ENCODE peak calls at places on chromosomes 12 and 14, in ten cellular contexts. M is fibroblast of lung, Y is lower lobe of right lung, V is uterus, R is A549, G is cardiac fibroblast, P is MM.1S, N is cardiac muscle cell, O is endothelial cell, L is tibial artery. F is an unnamed sample.

GRCh38 chr14:89221109-89221508 is 195.9 kb downstream of the FOXN3 start:
- DNase-seq in M (peak; percentile 84), Y (no peak), V (no peak), R (no peak), G (peak; percentile 86), P (no peak), N (no peak), O (no peak), L (no peak), F (no peak)

GRCh38 chr14:37622231-37622923 is 26.9 kb downstream of the TTC6 start:
- DNase-seq in M (peak; percentile 63), Y (no peak), V (no peak), R (no peak), G (peak; percentile 15), P (no peak), N (peak; percentile 38), O (peak; percentile 54), L (no peak), F (no peak)

GRCh38 chr12:203462-204260 is 10.3 kb downstream of the SLC6A12 start:
- DNase-seq in M (no peak), Y (no peak), V (peak; percentile 31), R (peak; percentile 53), G (peak; percentile 17), P (no peak), N (peak; percentile 75), O (peak; percentile 63), L (no peak), F (no peak)

GRCh38 chr12:85322715-85323114 is 42.7 kb downstream of the ALX1 start:
- DNase-seq in M (peak; percentile 6), Y (no peak), V (no peak), R (no peak), G (no peak), P (no peak), N (peak; percentile 19), O (no peak), L (no peak), F (peak; percentile 15)

GRCh38 chr12:74021937-74022336 is 515.7 kb upstream of the ATXN7L3B start:
- DNase-seq in M (peak; percentile 51), Y (peak; percentile 48), V (no peak), R (peak; percentile 22), G (peak; percentile 27), P (peak; percentile 65), N (peak; percentile 76), O (peak; percentile 71), L (no peak), F (peak; percentile 22)

GRCh38 chr14:101772770-101773169 is 11.3 kb downstream of the PPP2R5C start:
- DNase-seq in M (no peak), Y (no peak), V (no peak), R (no peak), G (no peak), P (no peak), N (no peak), O (no peak), L (no peak), F (no peak)

GRCh38 chr14:106518054-106518943 is 991.9 kb downstream of the TMEM121 start:
- DNase-seq in M (no peak), Y (peak; percentile 72), V (peak; percentile 21), R (no peak), G (no peak), P (peak; percentile 62), N (no peak), O (no peak), L (no peak), F (peak; percentile 41)

GRCh38 chr12:80268924-80269749 is 169.8 kb downstream of the OTOGL start:
- DNase-seq in M (peak; percentile 92), Y (no peak), V (no peak), R (peak; percentile 7), G (peak; percentile 39), P (no peak), N (no peak), O (no peak), L (no peak), F (no peak)

GRCh38 chr14:50354527-50354926 is 42.2 kb downstream of the CDKL1 start:
- DNase-seq in M (no peak), Y (no peak), V (no peak), R (no peak), G (peak; percentile 23), P (no peak), N (no peak), O (no peak), L (no peak), F (no peak)

GRCh38 chr12:92570056-92570753 is 132.6 kb upstream of the PLEKHG7 start:
- DNase-seq in M (peak; percentile 70), Y (no peak), V (peak; percentile 41), R (peak; percentile 57), G (peak; percentile 89), P (peak; percentile 87), N (peak; percentile 89), O (peak; percentile 63), L (peak; percentile 60), F (peak; percentile 45)

GRCh38 chr12:100229876-100230275 is 29.3 kb downstream of the ACTR6 start:
- DNase-seq in M (no peak), Y (no peak), V (no peak), R (no peak), G (no peak), P (no peak), N (no peak), O (no peak), L (no peak), F (no peak)

GRCh38 chr14:65949711-65950516 is 536.3 kb upstream of the CCDC196 start:
- DNase-seq in M (peak; percentile 58), Y (peak; percentile 64), V (peak; percentile 23), R (no peak), G (peak; percentile 27), P (no peak), N (peak; percentile 84), O (no peak), L (no peak), F (peak; percentile 24)

DNA sequence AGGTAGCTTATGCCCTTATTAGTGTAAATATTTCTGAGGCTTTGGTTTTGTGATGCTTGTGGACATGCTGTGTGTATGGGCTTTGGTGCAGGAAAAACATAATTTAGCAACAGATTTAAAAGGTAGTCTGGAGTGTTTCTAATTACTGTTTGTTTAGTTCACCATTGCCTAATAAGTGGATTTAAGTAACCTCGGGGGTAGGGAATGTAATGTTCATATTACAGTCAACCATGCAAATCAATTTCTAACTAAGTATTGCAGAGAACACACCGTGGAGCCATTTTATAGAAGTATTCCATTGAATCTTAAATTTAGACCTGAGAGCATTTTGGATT is 53.5 kb downstream of the ANO6 start:
- DNase-seq in M (no peak), Y (no peak), V (no peak), R (no peak), G (no peak), P (no peak), N (no peak), O (no peak), L (no peak), F (no peak)
- TF ChIP-seq CTCF in M (no peak), Y (no peak), V (no peak), R (no peak), G (no peak), P (no peak), N (no peak), O (no peak), L (no peak), F (no peak)

GRCh38 chr14:103679351-103679750 is 35.9 kb downstream of the XRCC3 start:
- DNase-seq in M (no peak), Y (peak; percentile 75), V (no peak), R (peak; percentile 38), G (peak; percentile 36), P (no peak), N (peak; percentile 16), O (peak; percentile 37), L (peak; percentile 47), F (peak; percentile 82)
- TF ChIP-seq CTCF in M (peak; percentile 53), Y (peak; percentile 52), V (peak; percentile 19), R (peak; percentile 52), G (peak; percentile 35), P (peak; percentile 12), N (peak; percentile 45), O (no peak), L (peak; percentile 10), F (peak; percentile 46)

DNA sequence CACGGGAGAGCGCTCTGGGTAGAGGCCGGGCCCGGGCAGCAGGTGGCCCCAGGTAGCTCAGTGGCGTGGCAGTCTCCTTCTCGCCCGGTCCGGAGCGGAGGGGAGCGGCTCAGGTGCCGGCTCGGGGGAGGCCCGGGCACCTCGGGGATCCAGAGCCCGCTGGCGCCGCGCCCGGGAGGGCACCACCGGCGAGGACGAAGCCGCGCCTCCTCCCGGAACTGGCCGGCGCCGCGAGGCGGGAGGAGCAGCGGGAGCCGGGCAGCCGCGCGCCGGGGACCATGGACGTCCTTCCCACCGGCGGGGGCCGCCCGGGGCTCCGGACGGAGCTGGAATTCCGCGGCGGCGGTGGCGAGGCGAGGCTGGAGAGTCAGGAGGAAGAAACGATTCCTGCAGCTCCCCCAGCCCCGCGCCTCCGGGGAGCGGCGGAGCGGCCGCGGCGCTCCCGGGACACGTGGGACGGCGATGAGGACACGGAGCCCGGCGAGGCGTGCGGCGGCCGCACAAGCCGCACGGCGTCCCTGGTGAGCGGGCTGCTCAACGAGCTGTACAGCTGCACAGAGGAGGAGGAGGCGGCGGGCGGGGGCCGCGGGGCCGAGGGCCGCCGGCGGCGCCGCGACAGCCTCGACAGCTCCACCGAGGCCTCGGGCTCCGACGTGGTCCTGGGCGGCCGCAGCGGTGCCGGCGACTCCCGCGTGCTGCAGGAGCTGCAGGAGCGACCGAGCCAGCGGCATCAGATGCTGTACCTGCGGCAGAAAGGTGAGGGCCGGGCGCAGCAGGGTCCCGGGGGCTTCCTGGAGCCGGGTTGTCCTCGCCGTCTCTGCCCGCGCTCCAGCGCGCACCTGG is 21.5 kb upstream of the GNS start:
- DNase-seq in M (peak; percentile 4), Y (peak; percentile 84), V (peak; percentile 27), R (peak; percentile 44), G (no peak), P (peak; percentile 61), N (peak; percentile 52), O (peak; percentile 46), L (no peak), F (peak; percentile 68)
- TF ChIP-seq CTCF in M (no peak), Y (no peak), V (no peak), R (no peak), G (no peak), P (peak; percentile 20), N (no peak), O (no peak), L (no peak), F (peak; percentile 4)

GRCh38 chr12:124464062-124464461 is 103.3 kb downstream of the NCOR2 start:
- DNase-seq in M (no peak), Y (no peak), V (no peak), R (no peak), G (peak; percentile 37), P (no peak), N (no peak), O (no peak), L (no peak), F (no peak)

GRCh38 chr12:124464830-124465229 is 102.6 kb downstream of the NCOR2 start:
- DNase-seq in M (no peak), Y (no peak), V (no peak), R (no peak), G (no peak), P (no peak), N (no peak), O (no peak), L (no peak), F (no peak)

GRCh38 chr12:124465473-124465872 is 101.9 kb downstream of the NCOR2 start:
- DNase-seq in M (no peak), Y (no peak), V (no peak), R (no peak), G (no peak), P (no peak), N (no peak), O (no peak), L (no peak), F (no peak)

GRCh38 chr12:124469193-124469888 is 98.1 kb downstream of the NCOR2 start:
- DNase-seq in M (no peak), Y (no peak), V (no peak), R (no peak), G (no peak), P (no peak), N (no peak), O (no peak), L (no peak), F (no peak)

GRCh38 chr12:124466200-124467128 is 100.9 kb downstream of the NCOR2 start:
- DNase-seq in M (peak; percentile 50), Y (peak; percentile 74), V (no peak), R (no peak), G (peak; percentile 83), P (no peak), N (no peak), O (no peak), L (no peak), F (peak; percentile 90)
- TF ChIP-seq CTCF in M (no peak), Y (peak; percentile 35), V (no peak), R (no peak), G (peak; percentile 46), P (no peak), N (peak; percentile 22), O (no peak), L (no peak), F (peak; percentile 22)